ENCODE peak calls at places on chromosomes 13 and 19, in ten cellular contexts. X is tibial nerve; D is activated T-helper 1 cell treated with Interleukin-2 at 50 U/mL for 16 hours; G is activated CD4-positive, CD25-positive, alpha-beta regulatory T cell; J is epithelial cell of esophagus; A is activated T-cell treated with anti-CD3 and anti-CD28 coated beads for 1 hour; M is heart right ventricle; S is activated naive CD8-positive, alpha-beta T cell treated with anti-CD3 and anti-CD28 coated beads, Interleukin-2, amount 50 U/mL, for 24 hours; F is GM03348; O is CD8-positive, alpha-beta T cell. Q is an unnamed sample.

GRCh38 chr13:75507027-75508001 is 25.3 kb upstream of the TBC1D4 start:
- DNase-seq in G (no peak), D (no peak), X (no peak), F (no peak), A (no peak), S (no peak), M (no peak), J (peak; percentile 30), O (no peak), Q (no peak)

GRCh38 chr19:47107953-47108746 is 5.4 kb downstream of the ZC3H4 start:
- DNase-seq in G (no peak), M (no peak), J (peak; percentile 47), O (no peak), D (no peak), S (no peak), A (no peak), X (no peak), F (no peak), Q (no peak)

GRCh38 chr19:48780684-48781391 is 25.5 kb downstream of the FGF21 start:
- DNase-seq in F (no peak), S (no peak), J (peak; percentile 12), D (no peak), A (no peak), G (no peak), X (no peak), O (no peak), M (no peak), Q (no peak)

GRCh38 chr19:16199275-16199932 is 1.7 kb downstream of the AP1M1 start:
- DNase-seq in M (no peak), A (no peak), G (no peak), S (no peak), X (no peak), O (no peak), D (no peak), F (no peak), J (peak; percentile 9), Q (no peak)

GRCh38 chr13:99830931-99831330 is 140.6 kb downstream of the ZIC5 start:
- DNase-seq in M (no peak), D (no peak), G (no peak), J (no peak), X (no peak), S (no peak), O (no peak), F (no peak), A (no peak), Q (no peak)

GRCh38 chr19:2587001-2587719 is 111.2 kb downstream of the GADD45B start:
- DNase-seq in F (no peak), X (no peak), A (no peak), D (no peak), J (no peak), M (no peak), S (no peak), O (no peak), G (no peak), Q (peak; percentile 69)

GRCh38 chr19:3057275-3057714 is 5.0 kb downstream of the TLE5 start:
- DNase-seq in M (peak; percentile 86), A (no peak), J (peak; percentile 36), D (no peak), F (peak; percentile 57), S (no peak), G (no peak), X (peak; percentile 77), O (no peak), Q (peak; percentile 96)

GRCh38 chr13:99403458-99403971 is 96.3 kb upstream of the GPR183 start:
- DNase-seq in F (no peak), S (peak; percentile 44), J (peak; percentile 51), O (peak; percentile 68), A (no peak), X (no peak), D (no peak), M (no peak), G (no peak), Q (peak; percentile 65)

GRCh38 chr13:113863511-113864302 is at the start of gene GAS6:
- DNase-seq in O (no peak), S (no peak), M (peak; percentile 69), X (no peak), G (no peak), D (no peak), A (no peak), J (peak; percentile 52), F (peak; percentile 93), Q (peak; percentile 87)

GRCh38 chr19:56725829-56726424 is 54.4 kb upstream of the ZNF835 start:
- DNase-seq in F (no peak), X (no peak), D (no peak), A (no peak), S (no peak), J (no peak), O (no peak), G (no peak), M (no peak), Q (no peak)

GRCh38 chr13:24460256-24460655 is 52.3 kb downstream of the PARP4 start:
- DNase-seq in D (no peak), J (no peak), F (no peak), O (no peak), M (no peak), X (no peak), A (no peak), S (no peak), G (no peak), Q (no peak)

GRCh38 chr19:7230826-7231225 is 63.4 kb downstream of the INSR start:
- DNase-seq in G (no peak), F (peak; percentile 13), D (no peak), O (no peak), J (no peak), S (no peak), M (peak; percentile 73), X (no peak), A (no peak), Q (peak; percentile 90)

GRCh38 chr19:45876411-45877197 is 9.3 kb downstream of the IRF2BP1 start:
- DNase-seq in O (no peak), A (no peak), X (no peak), M (peak; percentile 55), D (no peak), F (peak; percentile 38), G (no peak), S (peak; percentile 51), J (no peak), Q (no peak)

GRCh38 chr13:24648983-24649684 is 31.1 kb upstream of the ATP12A start:
- DNase-seq in O (no peak), X (no peak), G (no peak), A (no peak), S (peak; percentile 13), J (no peak), D (no peak), F (no peak), M (no peak), Q (no peak)

GRCh38 chr13:111270126-111270525 is 50.3 kb upstream of the TEX29 start:
- DNase-seq in X (no peak), D (no peak), J (no peak), M (no peak), O (no peak), G (no peak), S (no peak), A (no peak), F (no peak), Q (no peak)

GRCh38 chr19:6270076-6270745 is 9.6 kb downstream of the MLLT1 start:
- DNase-seq in G (no peak), X (no peak), M (no peak), A (no peak), D (no peak), J (no peak), F (no peak), O (no peak), S (no peak), Q (peak; percentile 64)

GRCh38 chr13:81017525-81018152 is 676.7 kb upstream of the SPRY2 start:
- DNase-seq in F (peak; percentile 56), D (no peak), G (no peak), X (no peak), S (no peak), A (no peak), J (peak; percentile 64), M (no peak), O (no peak), Q (no peak)

GRCh38 chr19:8194528-8195275 is 14.5 kb upstream of the CERS4 start:
- DNase-seq in X (no peak), G (peak; percentile 28), M (no peak), F (no peak), A (peak; percentile 23), D (peak; percentile 40), O (peak; percentile 61), S (peak; percentile 53), J (no peak), Q (no peak)

GRCh38 chr19:13091400-13092161 is 11.1 kb downstream of the LYL1 start:
- DNase-seq in J (no peak), F (peak; percentile 94), A (no peak), S (no peak), M (peak; percentile 77), D (no peak), X (no peak), O (no peak), G (no peak), Q (peak; percentile 92)

GRCh38 chr13:48486836-48487235 is 46.0 kb downstream of the RCBTB2 start:
- DNase-seq in O (no peak), G (no peak), M (no peak), X (no peak), A (no peak), J (no peak), D (no peak), F (no peak), S (no peak), Q (no peak)

GRCh38 chr19:55684946-55685681 is 10.1 kb downstream of the EPN1 start:
- DNase-seq in A (no peak), O (no peak), J (no peak), D (no peak), M (no peak), F (no peak), X (no peak), G (no peak), S (no peak), Q (no peak)

GRCh38 chr19:15260939-15261338 is 28.7 kb upstream of the EPHX3 start:
- DNase-seq in O (no peak), M (no peak), S (no peak), D (no peak), J (no peak), A (no peak), F (no peak), X (no peak), G (no peak), Q (no peak)

GRCh38 chr13:66501187-66501586 is 728.9 kb downstream of the PCDH9 start:
- DNase-seq in F (peak; percentile 9), J (peak; percentile 77), D (no peak), A (no peak), M (no peak), G (no peak), S (no peak), X (no peak), O (no peak), Q (no peak)

GRCh38 chr19:41997121-41997850 is 3.3 kb upstream of the ATP1A3 start:
- DNase-seq in F (peak; percentile 91), X (no peak), D (no peak), O (no peak), J (peak; percentile 54), S (peak; percentile 59), A (peak; percentile 24), G (no peak), M (peak; percentile 38), Q (no peak)

Q was measured in posterior vena cava.